ENCODE peak calls at places on chromosomes 7 and 10, in nine cellular contexts. T is stimulated activated CD4-positive, alpha-beta T cell treated with anti-CD3 and anti-CD28 coated beads, Interleukin-4, amount 100 ng/mL, for 24 hours; H is activated CD4-positive, alpha-beta T cell treated with anti-CD3 and anti-CD28 coated beads, Interleukin-2, amount 10 ng/mL, durations not matched to agents 7 days and 5 days; J is spleen; Z is choroid plexus epithelial cell; R is M059J; P is activated T-cell treated with anti-CD3 and anti-CD28 coated beads for 1 hour; D is fibroblast of lung; A is GM12878. B is an unnamed sample.

GRCh38 chr7:110944966-110945644 is 145.8 kb upstream of the LRRN3 start:
- DNase-seq in Z (no peak), A (no peak), H (no peak), J (no peak), D (peak; percentile 25), T (no peak), P (no peak), R (peak; percentile 3), B (no peak)

GRCh38 chr7:78528964-78529363 is 730.4 kb downstream of the PHTF2 start:
- DNase-seq in T (no peak), P (no peak), J (no peak), R (no peak), A (no peak), H (no peak), Z (peak; percentile 4), D (no peak), B (peak; percentile 3)

GRCh38 chr10:35462491-35462934 is 126.2 kb downstream of the CCNY start:
- DNase-seq in H (peak; percentile 14), T (no peak), P (no peak), R (no peak), J (no peak), Z (no peak), D (no peak), A (no peak), B (no peak)

GRCh38 chr10:123518765-123519164 is 147.4 kb upstream of the GPR26 start:
- DNase-seq in P (no peak), D (no peak), A (no peak), Z (no peak), R (no peak), T (no peak), H (no peak), J (no peak), B (no peak)

GRCh38 chr10:110641256-110641655 is 2.9 kb upstream of the RBM20 start:
- DNase-seq in T (peak; percentile 56), P (no peak), D (peak; percentile 71), J (no peak), R (peak; percentile 61), H (peak; percentile 31), Z (no peak), A (no peak), B (no peak)

GRCh38 chr10:65941098-65941655 is 984.7 kb upstream of the LRRTM3 start:
- DNase-seq in R (no peak), J (no peak), H (no peak), T (no peak), D (no peak), A (no peak), Z (no peak), P (no peak), B (no peak)

GRCh38 chr10:3866347-3866746 is 81.3 kb upstream of the KLF6 start:
- DNase-seq in Z (no peak), D (no peak), A (no peak), R (no peak), P (no peak), J (no peak), H (no peak), T (peak; percentile 32), B (no peak)

GRCh38 chr7:17020250-17020649 is 138.5 kb upstream of the AGR3 start:
- DNase-seq in D (peak; percentile 17), J (no peak), A (no peak), Z (no peak), T (no peak), P (no peak), R (no peak), H (no peak), B (peak; percentile 73)

GRCh38 chr7:23011222-23011924 is 2.6 kb downstream of the HYCC1 start:
- DNase-seq in D (no peak), H (no peak), P (no peak), Z (no peak), R (no peak), A (no peak), T (no peak), J (no peak), B (no peak)

GRCh38 chr10:33600381-33600780 is 265.9 kb upstream of the NRP1 start:
- DNase-seq in A (no peak), Z (peak; percentile 50), H (no peak), R (peak; percentile 62), D (peak; percentile 66), J (no peak), T (no peak), P (no peak), B (no peak)

GRCh38 chr10:122931088-122931958 is 20.9 kb downstream of the FAM24A start:
- DNase-seq in R (no peak), D (no peak), J (no peak), T (no peak), A (no peak), P (no peak), H (no peak), Z (peak; percentile 18), B (no peak)

GRCh38 chr7:133919810-133920209 is 207.3 kb upstream of the LRGUK start:
- DNase-seq in J (no peak), R (no peak), A (no peak), D (peak; percentile 24), P (no peak), T (no peak), Z (peak; percentile 8), H (no peak), B (no peak)

GRCh38 chr7:4725014-4725951 is 43.2 kb downstream of the FOXK1 start:
- DNase-seq in Z (peak; percentile 95), J (peak; percentile 92), T (peak; percentile 35), H (peak; percentile 72), R (peak; percentile 91), P (peak; percentile 29), A (no peak), D (peak; percentile 95), B (peak; percentile 95)

GRCh38 chr7:140676303-140676702 is 3.6 kb downstream of the ADCK2 start:
- DNase-seq in D (no peak), Z (no peak), P (no peak), T (no peak), J (no peak), H (no peak), A (no peak), R (no peak), B (no peak)

GRCh38 chr10:76285012-76285411 is 853.6 kb downstream of the LRMDA start:
- DNase-seq in J (no peak), P (no peak), A (no peak), H (no peak), D (peak; percentile 93), Z (peak; percentile 61), T (no peak), R (peak; percentile 80), B (no peak)

GRCh38 chr10:2979267-2979660 is 88.1 kb upstream of the PFKP start:
- DNase-seq in Z (peak; percentile 70), A (no peak), H (no peak), J (no peak), D (peak; percentile 47), T (no peak), P (no peak), R (no peak), B (no peak)

GRCh38 chr7:130154501-130155317 is 50.5 kb downstream of the TMEM209 start:
- DNase-seq in D (no peak), J (no peak), P (no peak), H (no peak), T (no peak), Z (no peak), A (no peak), R (no peak), B (no peak)

GRCh38 chr10:52663161-52663560 is 109.4 kb downstream of the MBL2 start:
- DNase-seq in J (no peak), H (no peak), R (no peak), P (no peak), Z (no peak), T (no peak), A (no peak), D (no peak), B (no peak)

GRCh38 chr7:20199015-20199737 is 18.0 kb downstream of the MACC1 start:
- DNase-seq in P (no peak), J (peak; percentile 76), D (peak; percentile 85), T (no peak), R (peak; percentile 97), A (peak; percentile 94), H (no peak), Z (peak; percentile 84), B (no peak)

GRCh38 chr10:79445217-79445707 is at the start of gene ZCCHC24:
- DNase-seq in A (no peak), H (no peak), T (peak; percentile 39), D (no peak), Z (peak; percentile 55), R (peak; percentile 56), J (peak; percentile 94), P (no peak), B (peak; percentile 42)

GRCh38 chr10:73339436-73339835 is 19.2 kb downstream of the CFAP70 start:
- DNase-seq in R (peak; percentile 26), J (no peak), A (no peak), T (no peak), D (no peak), P (no peak), Z (no peak), H (no peak), B (no peak)